ENCODE peak calls at places on chromosomes 6 and 20, in four cellular contexts. X is left ventricle myocardium inferior, Q is PC-9, R is SK-N-SH. H is an unnamed sample.

GRCh38 chr6:41288025-41288777 is 1.7 kb upstream of the TREM1 start:
- DNase-seq in X (no peak), Q (no peak), R (no peak), H (no peak)

GRCh38 chr6:158087519-158087867 is 80.6 kb downstream of the SERAC1 start:
- DNase-seq in X (no peak), Q (no peak), R (no peak), H (no peak)

GRCh38 chr6:10256113-10256690 is 158.7 kb downstream of the TFAP2A start:
- DNase-seq in X (no peak), Q (no peak), R (peak), H (no peak)

GRCh38 chr20:44026932-44027685 is 112.5 kb downstream of the TOX2 start:
- DNase-seq in X (no peak), Q (no peak), R (peak), H (no peak)

GRCh38 chr6:43383021-43383667 is 13.7 kb upstream of the ZNF318 start:
- DNase-seq in X (no peak), Q (no peak), R (no peak), H (no peak)

GRCh38 chr6:90144396-90144795 is 152.2 kb downstream of the BACH2 start:
- DNase-seq in X (no peak), Q (no peak), R (no peak), H (no peak)

GRCh38 chr20:18628330-18628941 is 40.6 kb downstream of the DTD1 start:
- DNase-seq in X (no peak), Q (peak), R (peak), H (peak)

GRCh38 chr6:124926435-124926834 is 35.8 kb upstream of the RNF217 start:
- DNase-seq in X (no peak), Q (no peak), R (no peak), H (no peak)

GRCh38 chr20:61117725-61118124 is 134.3 kb upstream of the CDH4 start:
- DNase-seq in X (no peak), Q (no peak), R (no peak), H (no peak)

GRCh38 chr6:44162876-44163625 is 4.4 kb downstream of the CAPN11 start:
- DNase-seq in X (no peak), Q (no peak), R (no peak), H (no peak)

GRCh38 chr6:90217621-90218496 is 78.8 kb downstream of the BACH2 start:
- DNase-seq in X (no peak), Q (no peak), R (no peak), H (no peak)

GRCh38 chr6:40583694-40584093 is 3.5 kb downstream of the LRFN2 start:
- DNase-seq in X (no peak), Q (no peak), R (no peak), H (no peak)

GRCh38 chr6:152701081-152701862 is 3.6 kb downstream of the MYCT1 start:
- DNase-seq in X (no peak), Q (no peak), R (no peak), H (no peak)

GRCh38 chr6:90105766-90106165 is 190.9 kb downstream of the BACH2 start:
- DNase-seq in X (no peak), Q (no peak), R (no peak), H (no peak)

GRCh38 chr6:31441368-31442267 is 38.2 kb downstream of the MICA start:
- DNase-seq in X (peak), Q (peak), R (peak), H (peak)

GRCh38 chr20:44706371-44707258 is 8.6 kb upstream of the CCN5 start:
- DNase-seq in X (peak), Q (no peak), R (no peak), H (no peak)

GRCh38 chr6:80343511-80343910 is 237.0 kb downstream of the BCKDHB start:
- DNase-seq in X (no peak), Q (no peak), R (no peak), H (no peak)

GRCh38 chr6:121482004-121482693 is 46.7 kb downstream of the GJA1 start:
- DNase-seq in X (no peak), Q (peak), R (peak), H (no peak)

GRCh38 chr20:17904027-17904426 is 64.6 kb downstream of the SNX5 start:
- DNase-seq in X (no peak), Q (no peak), R (no peak), H (no peak)

GRCh38 chr6:157667211-157668033 is 155.6 kb upstream of the SNX9 start:
- DNase-seq in X (no peak), Q (peak), R (peak), H (no peak)

GRCh38 chr20:46027245-46027853 is 1.7 kb upstream of the SLC12A5 start:
- DNase-seq in X (no peak), Q (peak), R (no peak), H (no peak)

GRCh38 chr20:1897965-1898464 is 2.8 kb downstream of the SIRPA start:
- DNase-seq in X (no peak), Q (no peak), R (no peak), H (no peak)

GRCh38 chr6:66128238-66128637 is 421.2 kb upstream of the EYS start:
- DNase-seq in X (no peak), Q (no peak), R (no peak), H (no peak)

GRCh38 chr20:62774762-62775161 is 21.5 kb upstream of the MRGBP start:
- DNase-seq in X (no peak), Q (no peak), R (no peak), H (no peak)

GRCh38 chr20:34701405-34702085 is 2.6 kb upstream of the TP53INP2 start:
- DNase-seq in X (no peak), Q (no peak), R (no peak), H (no peak)

GRCh38 chr6:14066782-14067406 is 50.7 kb upstream of the CD83 start:
- DNase-seq in X (no peak), Q (no peak), R (peak), H (no peak)

GRCh38 chr6:13383280-13384163 is 55.2 kb upstream of the TBC1D7 start:
- DNase-seq in X (no peak), Q (no peak), R (no peak), H (no peak)

GRCh38 chr20:58393299-58393698 is 4.3 kb downstream of the VAPB start:
- DNase-seq in X (no peak), Q (no peak), R (no peak), H (no peak)

GRCh38 chr20:48773837-48774418 is 53.9 kb downstream of the PREX1 start:
- DNase-seq in X (no peak), Q (no peak), R (no peak), H (no peak)

GRCh38 chr6:28940294-28940858 is 16.6 kb upstream of the TRIM27 start:
- DNase-seq in X (no peak), Q (peak), R (peak), H (peak)

GRCh38 chr6:25485820-25486559 is 166.0 kb upstream of the SCGN start:
- DNase-seq in X (peak), Q (no peak), R (peak), H (no peak)

GRCh38 chr20:62273421-62273820 is 29.4 kb upstream of the ADRM1 start:
- DNase-seq in X (no peak), Q (no peak), R (no peak), H (peak)

GRCh38 chr20:63696628-63697356 is at the start of gene TNFRSF6B:
- DNase-seq in X (no peak), Q (no peak), R (peak), H (peak)

GRCh38 chr6:138517635-138518034 is 18.3 kb upstream of the NHSL1 start:
- DNase-seq in X (no peak), Q (no peak), R (peak), H (peak)

GRCh38 chr20:32902456-32903420 is 44.0 kb downstream of the EFCAB8 start:
- DNase-seq in X (peak), Q (peak), R (peak), H (peak)

GRCh38 chr6:40907198-40907701 is 131.8 kb downstream of the UNC5CL start:
- DNase-seq in X (no peak), Q (peak), R (peak), H (no peak)

GRCh38 chr6:37698264-37699137 is 818 bp upstream of the MDGA1 start:
- DNase-seq in X (peak), Q (peak), R (peak), H (no peak)

GRCh38 chr20:9344080-9344920 is 170.1 kb upstream of the LAMP5 start:
- DNase-seq in X (no peak), Q (no peak), R (no peak), H (no peak)

GRCh38 chr6:76684881-76685280 is 612.4 kb upstream of the IMPG1 start:
- DNase-seq in X (no peak), Q (no peak), R (no peak), H (no peak)

GRCh38 chr20:54491443-54491842 is 16.1 kb downstream of the DOK5 start:
- DNase-seq in X (no peak), Q (no peak), R (no peak), H (no peak)

DNA sequence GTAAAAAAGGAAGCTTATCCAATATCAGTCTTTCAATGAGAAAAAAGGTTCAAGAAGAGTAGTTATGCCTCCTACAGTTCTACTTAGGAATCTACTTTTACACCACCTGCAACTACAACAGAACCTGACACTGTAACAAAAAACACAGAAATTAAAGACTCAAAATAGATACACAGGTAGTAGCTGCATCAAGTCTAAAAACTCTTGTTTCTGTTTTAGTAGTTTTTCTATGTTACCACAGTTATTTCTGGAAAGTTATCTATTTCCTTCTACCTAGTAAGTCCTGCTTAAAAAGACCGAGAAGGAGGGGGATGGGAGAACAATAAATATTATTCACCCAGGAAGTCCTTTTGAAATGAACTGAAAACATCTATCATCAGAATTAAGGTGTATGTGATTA is 52.5 kb downstream of the ATG5 start:
- DNase-seq in X (no peak), Q (no peak), R (no peak), H (no peak)
- H3K27ac ChIP-seq in X (no peak), Q (no peak), R (no peak), H (no peak)

GRCh38 chr6:56370127-56370540 is 122.8 kb upstream of the COL21A1 start:
- DNase-seq in X (peak), Q (peak), R (peak), H (peak)

GRCh38 chr6:56364482-56365313 is 117.3 kb upstream of the COL21A1 start:
- DNase-seq in X (no peak), Q (no peak), R (peak), H (no peak)

GRCh38 chr6:56370591-56371198 is 123.3 kb upstream of the COL21A1 start:
- DNase-seq in X (no peak), Q (no peak), R (peak), H (peak)

GRCh38 chr6:56366112-56366852 is 118.9 kb upstream of the COL21A1 start:
- DNase-seq in X (no peak), Q (no peak), R (no peak), H (no peak)

GRCh38 chr6:56368484-56368883 is 121.1 kb upstream of the COL21A1 start:
- DNase-seq in X (no peak), Q (no peak), R (no peak), H (no peak)
- H3K27ac ChIP-seq in X (peak), Q (no peak), R (no peak), H (no peak)

GRCh38 chr20:4663044-4663443 is 58.7 kb upstream of the PRND start:
- DNase-seq in X (no peak), Q (no peak), R (no peak), H (no peak)

GRCh38 chr20:4666001-4666470 is 55.7 kb upstream of the PRND start:
- DNase-seq in X (no peak), Q (peak), R (no peak), H (no peak)

GRCh38 chr20:4663553-4663952 is 58.2 kb upstream of the PRND start:
- DNase-seq in X (no peak), Q (no peak), R (no peak), H (no peak)

GRCh38 chr20:4665591-4665990 is 56.1 kb upstream of the PRND start:
- DNase-seq in X (no peak), Q (no peak), R (no peak), H (no peak)

DNA sequence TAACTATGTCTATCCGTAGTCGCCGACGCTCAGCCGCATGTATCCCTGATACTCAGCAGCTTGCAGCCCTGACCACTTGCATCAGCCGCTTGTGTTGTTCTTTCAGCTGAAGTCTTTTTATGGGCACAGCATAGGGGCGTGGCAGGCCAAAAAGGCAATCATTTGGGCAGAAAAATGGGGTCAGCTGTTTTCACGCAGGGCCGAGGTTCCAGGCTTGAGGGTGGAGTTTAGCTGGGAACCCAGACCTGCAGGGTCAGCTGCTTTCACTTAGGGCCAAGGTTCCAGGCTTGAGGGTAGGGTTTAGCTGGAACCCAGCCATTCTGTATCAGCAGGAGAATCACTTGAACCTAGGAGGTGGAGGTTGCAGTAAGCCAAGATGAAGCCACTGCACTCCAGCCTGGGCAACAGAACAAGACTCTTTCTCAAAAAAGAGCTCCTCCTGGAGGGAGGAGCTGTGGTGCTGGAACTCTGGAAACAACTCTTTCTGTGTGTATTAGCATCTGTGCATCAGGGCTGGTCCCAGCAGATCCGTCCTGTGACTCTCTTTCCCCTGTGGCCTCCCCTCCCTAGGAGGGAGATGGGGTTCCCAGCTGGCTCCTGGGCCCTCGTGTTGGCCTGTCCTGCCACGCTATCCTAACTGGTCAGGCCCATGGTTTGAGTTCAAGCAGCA is 56.9 kb upstream of the PRND start:
- DNase-seq in X (no peak), Q (no peak), R (no peak), H (no peak)
- H3K27ac ChIP-seq in X (no peak), Q (peak), R (no peak), H (no peak)

GRCh38 chr6:167930300-167930699 is 67.2 kb upstream of the KIF25 start:
- DNase-seq in X (no peak), Q (no peak), R (no peak), H (no peak)

GRCh38 chr6:167934426-167934864 is 63.0 kb upstream of the KIF25 start:
- DNase-seq in X (no peak), Q (no peak), R (no peak), H (no peak)

GRCh38 chr6:167933847-167934246 is 63.6 kb upstream of the KIF25 start:
- DNase-seq in X (no peak), Q (no peak), R (no peak), H (no peak)

GRCh38 chr6:167932468-167933276 is 64.8 kb upstream of the KIF25 start:
- DNase-seq in X (no peak), Q (no peak), R (no peak), H (no peak)

GRCh38 chr6:167933290-167933689 is 64.2 kb upstream of the KIF25 start:
- DNase-seq in X (no peak), Q (no peak), R (no peak), H (no peak)
- H3K27ac ChIP-seq in X (peak), Q (no peak), R (no peak), H (no peak)

GRCh38 chr6:112640895-112641294 is 293.8 kb downstream of the RFPL4B start:
- DNase-seq in X (no peak), Q (no peak), R (peak), H (no peak)

GRCh38 chr6:112639436-112639835 is 292.3 kb downstream of the RFPL4B start:
- DNase-seq in X (no peak), Q (no peak), R (no peak), H (no peak)

GRCh38 chr6:112636650-112637260 is 289.6 kb downstream of the RFPL4B start:
- DNase-seq in X (no peak), Q (no peak), R (no peak), H (no peak)
- H3K27ac ChIP-seq in X (no peak), Q (no peak), R (no peak), H (no peak)

GRCh38 chr20:49989234-49990065 is 6.7 kb downstream of the SNAI1 start:
- DNase-seq in X (peak), Q (no peak), R (peak), H (no peak)

GRCh38 chr20:49987868-49988690 is 5.3 kb downstream of the SNAI1 start:
- DNase-seq in X (no peak), Q (peak), R (no peak), H (no peak)

GRCh38 chr20:49993301-49993751 is 10.5 kb downstream of the SNAI1 start:
- DNase-seq in X (no peak), Q (no peak), R (no peak), H (no peak)

GRCh38 chr20:49987015-49987867 is 4.5 kb downstream of the SNAI1 start:
- DNase-seq in X (no peak), Q (no peak), R (no peak), H (no peak)

GRCh38 chr20:49990310-49990720 is 7.5 kb downstream of the SNAI1 start:
- DNase-seq in X (no peak), Q (no peak), R (no peak), H (no peak)
- H3K27ac ChIP-seq in X (peak), Q (no peak), R (peak), H (peak)